ENCODE peak calls at places on chromosomes 7 and 10, in ten cellular contexts. C is sigmoid colon; Z is fibroblast of mammary gland; B is GM23338; A is thoracic aorta; H is AG04450; E is skeletal muscle cell; I is fibroblast of lung; F is Peyer's patch; O is CD8-positive, alpha-beta T cell. Q is an unnamed sample.

GRCh38 chr7:121621947-121622346 is 225.8 kb upstream of the FAM3C start:
- DNase-seq in A (no peak), O (no peak), E (no peak), B (no peak), F (no peak), I (no peak), H (no peak), C (no peak), Z (no peak), Q (no peak)

GRCh38 chr7:9557853-9558252 is 1124.4 kb downstream of the NXPH1 start:
- DNase-seq in E (no peak), A (no peak), C (no peak), H (no peak), Z (no peak), O (no peak), B (no peak), I (no peak), F (no peak), Q (no peak)

GRCh38 chr7:30437823-30438574 is 40.6 kb downstream of the NOD1 start:
- DNase-seq in O (no peak), I (no peak), Z (no peak), C (no peak), F (no peak), A (no peak), B (no peak), E (no peak), H (no peak), Q (no peak)

GRCh38 chr10:76205361-76205760 is 773.9 kb downstream of the LRMDA start:
- DNase-seq in B (no peak), F (no peak), I (no peak), A (no peak), Z (peak; percentile 71), H (no peak), E (no peak), C (no peak), O (no peak), Q (peak; percentile 12)

GRCh38 chr10:81848514-81848913 is 26.5 kb upstream of the NRG3 start:
- DNase-seq in B (peak; percentile 34), O (no peak), I (no peak), H (no peak), Z (no peak), A (no peak), F (no peak), C (no peak), E (no peak), Q (no peak)

GRCh38 chr10:48209246-48209645 is 65.2 kb downstream of the FRMPD2 start:
- DNase-seq in H (no peak), A (no peak), E (peak; percentile 9), B (no peak), I (peak; percentile 23), F (no peak), O (no peak), C (no peak), Z (peak; percentile 44), Q (no peak)

GRCh38 chr7:28017372-28017771 is 163.2 kb downstream of the JAZF1 start:
- DNase-seq in H (no peak), I (peak; percentile 40), E (no peak), O (no peak), F (no peak), C (no peak), Z (peak; percentile 77), A (no peak), B (no peak), Q (peak; percentile 40)

GRCh38 chr7:51046103-51046466 is 263.4 kb upstream of the GRB10 start:
- DNase-seq in A (no peak), I (no peak), E (no peak), F (no peak), B (no peak), H (no peak), O (no peak), Z (no peak), C (no peak), Q (no peak)

GRCh38 chr7:128236924-128237586 is 4.0 kb upstream of the LEP start:
- DNase-seq in E (peak; percentile 39), I (peak; percentile 83), B (peak; percentile 6), Z (peak; percentile 93), A (no peak), F (no peak), H (peak; percentile 46), C (no peak), O (peak; percentile 1), Q (peak; percentile 98)

GRCh38 chr10:52486840-52487611 is 172.9 kb downstream of the DKK1 start:
- DNase-seq in E (peak; percentile 78), Z (peak; percentile 89), C (no peak), H (peak; percentile 59), I (peak; percentile 81), B (no peak), A (no peak), F (no peak), O (no peak), Q (peak; percentile 89)

GRCh38 chr7:99108615-99109014 is 35.3 kb downstream of the SMURF1 start:
- DNase-seq in F (no peak), Z (peak; percentile 73), A (no peak), E (no peak), H (no peak), B (no peak), C (no peak), I (no peak), O (no peak), Q (peak; percentile 52)
- H3K4me3 ChIP-seq in F (no peak overlapping the region), Z (no peak overlapping the region), A (peak overlapping the region; percentile 41), E (no peak overlapping the region), H (no peak overlapping the region), B (no peak overlapping the region), C (no peak overlapping the region), I (no peak overlapping the region), O (no peak overlapping the region), Q (no peak overlapping the region)

DNA sequence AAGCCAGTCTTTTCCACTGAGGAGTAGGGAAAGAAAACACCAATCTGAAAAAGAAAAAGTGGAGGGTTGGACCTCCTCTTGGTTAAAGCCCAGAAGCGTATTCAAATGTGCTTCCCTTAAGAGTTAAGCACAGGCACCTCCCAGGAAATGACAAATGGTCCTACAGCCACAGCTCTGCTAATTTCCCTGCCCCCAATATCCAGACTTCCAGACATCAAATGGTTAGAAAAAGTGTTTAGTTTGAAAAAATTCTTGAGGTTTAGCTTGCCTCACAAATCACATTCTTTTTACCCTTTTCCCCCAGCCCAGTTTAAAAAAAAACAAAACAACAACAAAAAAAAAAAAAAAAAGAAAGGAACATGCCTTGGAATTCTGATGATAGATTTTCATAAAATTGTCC is 19.0 kb upstream of the COL1A2 start:
- DNase-seq in O (no peak), Z (peak; percentile 96), E (peak; percentile 93), C (peak; percentile 69), I (peak; percentile 99), A (no peak), H (peak; percentile 94), B (peak; percentile 52), F (no peak), Q (peak; percentile 37)
- H3K4me3 ChIP-seq in O (no peak overlapping the region), Z (peak overlapping the region; percentile 38), E (peak overlapping the region; percentile 41), C (peak overlapping the region; percentile 24), I (peak overlapping the region; percentile 8), A (peak overlapping the region; percentile 54), H (peak overlapping the region; percentile 50), B (peak overlapping the region; percentile 39), F (no peak overlapping the region), Q (no peak overlapping the region)

DNA sequence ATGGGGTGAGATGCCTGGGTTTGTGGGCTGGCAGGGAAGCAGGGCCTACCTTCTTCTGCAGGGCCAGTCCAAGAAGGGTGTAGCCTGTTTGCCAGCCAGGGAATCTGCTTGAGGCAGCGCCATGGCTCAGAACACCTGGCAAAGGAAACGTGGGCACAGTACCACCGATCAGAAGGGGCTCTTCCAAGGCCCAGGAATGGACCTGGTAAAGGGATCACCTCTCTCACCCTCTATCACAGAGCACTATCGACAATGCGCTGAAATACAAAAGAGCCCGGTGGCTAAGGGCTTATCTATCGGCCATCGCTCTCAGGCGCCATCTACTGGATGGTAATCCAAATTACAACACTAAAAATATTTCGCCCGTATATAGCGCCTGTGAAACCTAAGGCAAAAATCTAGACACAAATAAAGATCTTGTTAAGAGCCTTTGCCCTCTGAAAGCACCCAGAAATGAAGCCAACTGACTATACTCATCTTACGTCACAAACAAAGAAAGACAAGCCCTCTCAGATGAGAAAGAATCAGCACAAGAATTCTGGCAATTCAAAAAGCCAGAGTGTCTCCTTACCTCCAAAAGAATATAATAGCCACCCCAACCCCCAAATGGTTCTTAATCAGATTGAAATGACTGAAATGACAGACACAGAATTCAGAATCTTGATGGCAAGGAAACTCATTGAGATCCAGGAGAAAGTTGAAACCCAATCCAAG is 217.8 kb upstream of the HPS1 start:
- DNase-seq in A (no peak), I (peak; percentile 14), C (no peak), E (no peak), B (peak; percentile 84), O (peak; percentile 5), H (no peak), Z (peak; percentile 39), F (no peak), Q (peak; percentile 52)
- H3K4me3 ChIP-seq in A (no peak overlapping the region), I (no peak overlapping the region), C (no peak overlapping the region), E (no peak overlapping the region), B (no peak overlapping the region), O (no peak overlapping the region), H (no peak overlapping the region), Z (no peak overlapping the region), F (no peak overlapping the region), Q (no peak overlapping the region)

GRCh38 chr10:23173549-23174074 is 18.5 kb upstream of the PTF1A start:
- DNase-seq in H (no peak), O (no peak), Z (no peak), B (peak; percentile 49), A (no peak), C (no peak), I (no peak), F (no peak), E (no peak), Q (no peak)

GRCh38 chr10:23171232-23171876 is 20.8 kb upstream of the PTF1A start:
- DNase-seq in B (peak; percentile 85), I (peak; percentile 39), O (no peak), Z (peak; percentile 28), H (no peak), E (no peak), A (no peak), F (no peak), C (no peak), Q (peak; percentile 57)

GRCh38 chr10:23172429-23172828 is 19.7 kb upstream of the PTF1A start:
- DNase-seq in I (no peak), B (peak; percentile 46), Z (no peak), F (no peak), H (no peak), C (no peak), O (no peak), A (no peak), E (no peak), Q (no peak)

GRCh38 chr10:23174075-23174973 is 17.8 kb upstream of the PTF1A start:
- DNase-seq in C (no peak), Z (no peak), O (no peak), I (no peak), F (no peak), B (peak; percentile 49), A (no peak), E (no peak), H (no peak), Q (no peak)

DNA sequence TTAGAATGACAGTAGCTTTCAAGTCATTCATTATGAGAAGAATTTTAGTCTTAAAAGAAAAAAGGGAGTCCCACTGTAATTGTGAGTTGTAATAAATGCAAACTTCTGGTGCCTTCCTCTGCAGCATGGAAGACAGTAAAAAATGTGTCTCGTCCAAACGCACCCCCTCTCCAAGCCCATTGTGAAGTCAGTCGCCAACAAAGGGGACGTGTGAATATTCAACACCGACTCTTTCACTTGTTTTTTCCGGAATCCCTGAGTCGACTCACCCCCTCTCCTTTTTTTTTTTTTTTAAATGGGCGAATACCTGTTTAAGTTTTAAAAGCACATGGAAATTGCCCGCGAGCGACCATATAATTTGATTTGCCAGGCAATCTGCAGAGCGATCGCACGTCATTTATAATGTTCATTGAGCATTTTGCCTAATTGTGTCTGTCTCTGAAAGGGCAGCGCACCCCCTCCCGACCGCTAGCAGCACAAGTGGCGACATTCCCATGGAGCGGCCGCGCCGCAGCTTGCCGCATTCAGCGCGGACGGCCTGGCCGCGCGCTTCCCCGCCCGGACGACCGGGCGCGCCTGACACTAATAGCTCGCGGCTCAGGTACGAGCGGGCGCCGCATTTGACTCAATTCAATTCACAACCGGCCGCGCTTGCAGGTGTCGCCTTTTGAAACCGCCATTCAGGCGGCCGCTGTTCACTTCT is 19.1 kb upstream of the PTF1A start:
- DNase-seq in C (no peak), E (no peak), Z (no peak), H (no peak), I (no peak), A (no peak), B (peak; percentile 81), F (no peak), O (no peak), Q (no peak)
- H3K4me3 ChIP-seq in C (no peak overlapping the region), E (no peak overlapping the region), Z (no peak overlapping the region), H (no peak overlapping the region), I (no peak overlapping the region), A (no peak overlapping the region), B (peak overlapping the region; percentile 46), F (no peak overlapping the region), O (no peak overlapping the region), Q (no peak overlapping the region)

Q was measured in epithelial cell of esophagus.